ENCODE peak calls at places on chromosomes 3 and 15, in four cellular contexts. Y, P, L and I are unnamed samples.

GRCh38 chr15:56931674-56932507 is 13.4 kb downstream of the TCF12 start:
- DNase-seq in L (no peak), Y (no peak), P (no peak), I (no peak)

GRCh38 chr15:98729446-98730042 is 81.2 kb downstream of the IGF1R start:
- DNase-seq in P (no peak), L (no peak), Y (no peak), I (no peak)

GRCh38 chr15:89654311-89654761 is 931 bp downstream of the KIF7 start:
- DNase-seq in P (no peak), Y (no peak), L (no peak), I (no peak)

GRCh38 chr15:77370580-77370979 is 49.3 kb downstream of the PEAK1 start:
- DNase-seq in Y (no peak), L (no peak), P (no peak), I (no peak)

GRCh38 chr3:160996811-160997210 is 108.3 kb downstream of the B3GALNT1 start:
- DNase-seq in P (no peak), L (no peak), Y (no peak), I (no peak)

GRCh38 chr3:126536126-126536525 is 12.2 kb downstream of the CHST13 start:
- DNase-seq in P (no peak), L (no peak), Y (no peak), I (peak)

GRCh38 chr15:89625716-89626115 is 29.6 kb downstream of the KIF7 start:
- DNase-seq in P (no peak), Y (no peak), L (no peak), I (no peak)

GRCh38 chr3:50370594-50370993 is 11.3 kb upstream of the TMEM115 start:
- DNase-seq in L (no peak), Y (no peak), P (no peak), I (peak)

GRCh38 chr3:143327388-143327787 is 207.8 kb downstream of the CHST2 start:
- DNase-seq in P (no peak), Y (no peak), L (no peak), I (no peak)

GRCh38 chr3:107216711-107217110 is 160.5 kb upstream of the CCDC54 start:
- DNase-seq in Y (no peak), P (no peak), L (no peak), I (no peak)

GRCh38 chr3:78895528-78895927 is 872.3 kb downstream of the ROBO1 start:
- DNase-seq in L (no peak), Y (no peak), P (no peak), I (no peak)

GRCh38 chr3:118181274-118181673 is 853.4 kb downstream of the IGSF11 start:
- DNase-seq in Y (no peak), L (no peak), P (no peak), I (no peak)

GRCh38 chr3:129047553-129047839 is 13.1 kb upstream of the GP9 start:
- DNase-seq in P (no peak), L (no peak), Y (no peak), I (no peak)

GRCh38 chr3:8328971-8329370 is 172.7 kb upstream of the LMCD1 start:
- DNase-seq in L (no peak), Y (no peak), P (no peak), I (no peak)

GRCh38 chr15:74213858-74214284 is 11.3 kb upstream of the STRA6 start:
- DNase-seq in L (no peak), P (peak), Y (no peak), I (no peak)

GRCh38 chr15:74218172-74218885 is 15.7 kb upstream of the STRA6 start:
- DNase-seq in Y (no peak), P (no peak), L (no peak), I (no peak)

GRCh38 chr15:74216949-74217348 is 14.4 kb upstream of the STRA6 start:
- DNase-seq in L (no peak), P (no peak), Y (no peak), I (no peak)

GRCh38 chr15:74214324-74215021 is 11.9 kb upstream of the STRA6 start:
- DNase-seq in L (no peak), Y (no peak), P (no peak), I (no peak)

GRCh38 chr15:74215958-74216357 is 13.4 kb upstream of the STRA6 start:
- DNase-seq in Y (no peak), L (no peak), P (no peak), I (no peak)
- TF ChIP-seq CTCF in Y (no peak), L (no peak), P (no peak), I (no peak)

DNA sequence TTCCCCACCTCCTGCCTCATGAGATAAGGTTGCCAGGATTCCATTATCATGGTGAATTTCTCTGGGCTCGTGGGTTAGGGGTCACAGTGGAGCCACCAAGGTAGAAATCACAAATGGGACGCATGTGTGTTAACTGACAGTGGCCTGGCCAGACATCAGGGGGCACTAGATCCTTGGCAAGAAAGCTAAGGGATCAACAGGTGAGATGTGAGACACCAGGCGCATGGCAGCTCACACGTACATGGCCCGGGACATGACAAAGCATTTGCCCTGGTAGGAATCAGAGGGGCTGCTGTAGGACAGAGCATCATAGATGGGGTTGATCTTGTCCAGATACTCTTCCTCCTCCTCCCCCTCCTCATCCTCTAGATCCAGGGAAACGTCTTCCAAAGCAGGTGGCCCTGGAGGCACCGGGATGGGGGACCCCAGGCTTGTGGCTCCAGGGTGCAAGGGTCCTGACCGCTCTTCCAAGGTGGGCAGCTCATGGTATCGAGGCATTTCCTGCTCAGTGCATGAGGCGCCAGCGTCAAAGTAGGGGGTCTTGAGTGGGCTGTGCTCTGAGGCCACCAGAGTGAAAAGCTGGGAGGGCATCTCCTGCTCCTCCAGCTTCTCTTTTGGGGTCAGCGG is 24.6 kb downstream of the ZBED2 start:
- DNase-seq in P (no peak), Y (no peak), L (no peak), I (no peak)
- TF ChIP-seq CTCF in P (no peak), Y (no peak), L (no peak), I (no peak)

DNA sequence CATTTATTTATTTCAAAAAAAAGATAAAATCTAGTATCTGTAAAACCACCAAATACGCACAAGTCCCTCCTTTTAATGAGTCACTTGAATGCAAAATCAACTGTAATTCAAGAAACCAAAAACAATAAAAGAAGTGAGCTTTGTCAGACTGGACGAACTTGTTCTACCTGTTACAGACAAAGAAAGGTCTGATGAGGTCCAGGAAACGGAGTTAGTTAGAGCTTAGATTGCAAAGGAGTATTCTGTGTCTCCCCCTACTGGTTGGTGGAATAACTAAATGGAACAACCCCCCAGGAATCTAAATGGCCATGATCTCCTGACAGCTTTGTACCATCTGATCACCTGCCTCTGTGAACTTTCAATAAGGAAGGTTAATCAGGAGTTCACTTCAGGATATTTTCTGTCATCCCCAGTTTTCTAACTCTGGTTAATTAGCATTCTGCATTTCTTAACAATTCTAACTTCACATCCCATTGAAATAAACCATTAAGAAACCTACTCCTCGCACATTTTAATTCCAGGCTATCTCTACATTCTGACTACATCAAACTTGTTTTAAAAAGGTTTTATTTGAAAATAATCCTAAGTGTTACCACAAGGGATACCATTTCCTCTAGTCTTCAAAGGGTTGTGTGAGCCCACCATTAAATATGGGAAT is 333.0 kb upstream of the SATB1 start:
- DNase-seq in L (peak), Y (peak), P (no peak), I (no peak)
- TF ChIP-seq CTCF in L (peak), Y (peak), P (peak), I (peak)

GRCh38 chr15:92121047-92121446 is 267.5 kb downstream of the SLCO3A1 start:
- DNase-seq in L (no peak), P (no peak), Y (no peak), I (no peak)

GRCh38 chr15:92118162-92118935 is 264.8 kb downstream of the SLCO3A1 start:
- DNase-seq in L (no peak), P (no peak), Y (no peak), I (no peak)

GRCh38 chr15:92122259-92122658 is 268.8 kb downstream of the SLCO3A1 start:
- DNase-seq in P (no peak), Y (no peak), L (no peak), I (no peak)

GRCh38 chr15:92118936-92119325 is 265.4 kb downstream of the SLCO3A1 start:
- DNase-seq in L (no peak), P (no peak), Y (no peak), I (no peak)

DNA sequence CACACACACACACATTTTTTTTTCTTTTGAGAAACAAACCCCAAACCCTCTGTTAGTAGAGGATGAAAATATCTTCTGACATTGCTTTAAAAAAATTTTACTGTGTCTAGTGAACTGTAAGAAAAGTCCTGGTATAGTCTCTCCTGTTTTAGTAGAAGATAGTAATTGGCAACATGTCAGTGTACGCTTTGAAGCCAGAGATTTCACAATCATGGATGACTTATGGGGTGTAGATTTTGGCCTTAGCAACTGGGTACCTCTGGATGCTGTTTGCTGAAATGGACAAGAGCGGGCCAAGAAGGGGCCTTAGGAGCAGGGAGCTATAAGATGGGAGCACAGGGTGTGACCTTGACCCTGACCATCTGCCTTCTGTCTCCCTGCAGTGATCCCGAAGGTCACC is 266.6 kb downstream of the SLCO3A1 start:
- DNase-seq in P (no peak), Y (no peak), L (no peak), I (no peak)
- TF ChIP-seq CTCF in P (no peak), Y (no peak), L (no peak), I (no peak)

GRCh38 chr15:58223432-58223831 is 85.3 kb downstream of the AQP9 start:
- DNase-seq in Y (no peak), P (no peak), L (no peak), I (no peak)

GRCh38 chr15:58224068-58224467 is 85.9 kb downstream of the AQP9 start:
- DNase-seq in Y (no peak), L (peak), P (no peak), I (no peak)

GRCh38 chr15:58222698-58223097 is 84.5 kb downstream of the AQP9 start:
- DNase-seq in Y (no peak), P (no peak), L (no peak), I (no peak)

GRCh38 chr15:58221591-58222241 is 83.5 kb downstream of the AQP9 start:
- DNase-seq in L (no peak), P (no peak), Y (no peak), I (no peak)
- TF ChIP-seq CTCF in L (no peak), P (peak), Y (no peak), I (no peak)